ENCODE peak calls at places on chromosomes 7 and 10, in four cellular contexts. One of them, this sample, is unnamed.

GRCh38 chr7:46932656-46933424 is 649.1 kb downstream of the TNS3 start:
- DNase-seq in K562: no peak
- DNase-seq in HepG2: no peak
- DNase-seq in A549: peak
- DNase-seq in this sample: no peak

GRCh38 chr7:2063562-2064360 is 169.0 kb downstream of the MAD1L1 start:
- DNase-seq in HepG2: no peak
- DNase-seq in A549: peak
- DNase-seq in K562: no peak
- DNase-seq in this sample: no peak

GRCh38 chr7:80548790-80549530 is 37.1 kb upstream of the GNAT3 start:
- DNase-seq in K562: no peak
- DNase-seq in A549: no peak
- DNase-seq in HepG2: no peak
- DNase-seq in this sample: no peak

GRCh38 chr10:107901076-107901475 is 736.6 kb upstream of the SORCS1 start:
- DNase-seq in K562: no peak
- DNase-seq in HepG2: no peak
- DNase-seq in A549: no peak
- DNase-seq in this sample: no peak

GRCh38 chr10:62230344-62231138 is 38.1 kb downstream of the RTKN2 start:
- DNase-seq in K562: no peak
- DNase-seq in HepG2: no peak
- DNase-seq in A549: no peak
- DNase-seq in this sample: no peak

GRCh38 chr7:47819054-47819920 is 129.0 kb downstream of the PKD1L1 start:
- DNase-seq in HepG2: peak
- DNase-seq in K562: peak
- DNase-seq in A549: peak
- DNase-seq in this sample: peak

GRCh38 chr10:57657164-57657765 is 610.4 kb downstream of the IPMK start:
- DNase-seq in A549: peak
- DNase-seq in HepG2: peak
- DNase-seq in K562: peak
- DNase-seq in this sample: peak

GRCh38 chr10:51137741-51138529 is 63.6 kb downstream of the PRKG1 start:
- DNase-seq in HepG2: no peak
- DNase-seq in A549: no peak
- DNase-seq in K562: no peak
- DNase-seq in this sample: no peak

GRCh38 chr7:135944753-135945152 is 32.4 kb downstream of the MTPN start:
- DNase-seq in A549: no peak
- DNase-seq in K562: no peak
- DNase-seq in HepG2: no peak
- DNase-seq in this sample: no peak

GRCh38 chr7:15967551-15967950 is 281.1 kb upstream of the MEOX2 start:
- DNase-seq in A549: no peak
- DNase-seq in HepG2: no peak
- DNase-seq in K562: no peak
- DNase-seq in this sample: no peak

GRCh38 chr7:75045881-75046280 is 27.7 kb downstream of the RCC1L start:
- DNase-seq in A549: no peak
- DNase-seq in K562: no peak
- DNase-seq in HepG2: no peak
- DNase-seq in this sample: no peak

GRCh38 chr7:142939226-142939910 is at the start of gene LLCFC1:
- DNase-seq in HepG2: peak
- DNase-seq in K562: peak
- DNase-seq in A549: peak
- DNase-seq in this sample: peak

GRCh38 chr7:73977626-73978618 is 50.1 kb upstream of the ELN start:
- DNase-seq in K562: no peak
- DNase-seq in A549: peak
- DNase-seq in HepG2: peak
- DNase-seq in this sample: no peak

GRCh38 chr10:62548686-62549085 is 174.5 kb downstream of the ZNF365 start:
- DNase-seq in A549: no peak
- DNase-seq in K562: no peak
- DNase-seq in HepG2: no peak
- DNase-seq in this sample: no peak

GRCh38 chr7:105853931-105854419 is 22.4 kb downstream of the ATXN7L1 start:
- DNase-seq in A549: no peak
- DNase-seq in K562: no peak
- DNase-seq in HepG2: no peak
- DNase-seq in this sample: peak

GRCh38 chr10:54137396-54137795 is 663.6 kb downstream of the PCDH15 start:
- DNase-seq in A549: no peak
- DNase-seq in K562: no peak
- DNase-seq in HepG2: no peak
- DNase-seq in this sample: no peak

GRCh38 chr7:124459101-124460052 is 306.2 kb downstream of the GPR37 start:
- DNase-seq in K562: no peak
- DNase-seq in A549: peak
- DNase-seq in HepG2: peak
- DNase-seq in this sample: no peak

GRCh38 chr7:166370-167060 is 25.9 kb upstream of the FAM20C start:
- DNase-seq in HepG2: no peak
- DNase-seq in A549: no peak
- DNase-seq in K562: no peak
- DNase-seq in this sample: no peak

GRCh38 chr10:117166420-117167345 is 28.6 kb upstream of the VAX1 start:
- DNase-seq in A549: no peak
- DNase-seq in K562: no peak
- DNase-seq in HepG2: no peak
- DNase-seq in this sample: no peak

GRCh38 chr7:32336726-32337125 is 153.5 kb downstream of the LSM5 start:
- DNase-seq in K562: no peak
- DNase-seq in A549: peak
- DNase-seq in HepG2: no peak
- DNase-seq in this sample: no peak

GRCh38 chr7:43138710-43139601 is 26.5 kb downstream of the HECW1 start:
- DNase-seq in K562: no peak
- DNase-seq in HepG2: no peak
- DNase-seq in A549: no peak
- DNase-seq in this sample: no peak

GRCh38 chr10:106836923-106837322 is 327.6 kb downstream of the SORCS1 start:
- DNase-seq in K562: no peak
- DNase-seq in A549: no peak
- DNase-seq in HepG2: no peak
- DNase-seq in this sample: no peak

GRCh38 chr7:92246363-92247101 is 758 bp downstream of the ANKIB1 start:
- DNase-seq in A549: peak
- DNase-seq in K562: peak
- DNase-seq in HepG2: no peak
- DNase-seq in this sample: peak

DNA sequence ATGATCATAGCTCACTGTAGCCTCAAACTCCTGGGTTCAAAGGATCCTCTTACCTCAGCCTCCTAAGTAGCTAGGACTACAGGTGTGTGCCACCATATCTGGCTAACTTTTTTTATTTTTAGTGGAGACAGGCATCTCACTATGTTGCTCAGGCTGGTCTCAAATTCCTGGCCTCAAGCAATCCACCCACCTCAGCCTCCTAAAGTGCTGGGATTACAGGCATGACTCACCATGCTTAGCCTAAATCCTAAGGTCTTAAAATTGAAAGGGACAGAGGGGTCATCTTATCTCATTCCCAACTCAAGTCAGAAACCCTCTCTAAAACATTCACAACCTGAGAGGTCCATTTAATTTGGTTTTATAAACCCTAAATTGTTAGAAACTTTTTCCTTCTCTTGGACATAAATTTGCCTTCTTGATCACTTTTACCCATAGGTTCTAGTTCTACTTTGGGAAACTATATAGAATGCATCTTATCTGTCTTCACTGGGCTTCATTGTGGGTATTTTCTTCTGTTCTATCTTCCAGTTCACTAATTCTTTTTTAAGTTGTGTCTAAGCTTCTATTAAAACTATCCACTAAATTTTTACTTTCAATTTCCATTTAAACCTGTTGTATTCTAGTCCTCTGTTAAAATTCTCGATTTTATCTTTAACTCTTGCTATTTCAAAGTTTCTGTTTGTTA is 183.4 kb upstream of the KAT6B start:
- DNase-seq in K562: no peak
- DNase-seq in A549: no peak
- DNase-seq in HepG2: no peak
- DNase-seq in this sample: no peak
- TF ChIP-seq NR3C1 in K562: no peak
- TF ChIP-seq NR3C1 in A549: no peak
- TF ChIP-seq NR3C1 in HepG2: no peak
- TF ChIP-seq NR3C1 in this sample: no peak

GRCh38 chr7:35714862-35715261 is 19.9 kb upstream of the HERPUD2 start:
- DNase-seq in A549: no peak
- DNase-seq in K562: no peak
- DNase-seq in HepG2: no peak
- DNase-seq in this sample: no peak
- TF ChIP-seq NR3C1 in A549: no peak
- TF ChIP-seq NR3C1 in K562: no peak
- TF ChIP-seq NR3C1 in HepG2: no peak
- TF ChIP-seq NR3C1 in this sample: no peak

GRCh38 chr10:79335094-79335469 is 12.2 kb upstream of the PPIF start:
- DNase-seq in A549: no peak
- DNase-seq in K562: no peak
- DNase-seq in HepG2: no peak
- DNase-seq in this sample: no peak
- TF ChIP-seq NR3C1 in A549: no peak
- TF ChIP-seq NR3C1 in K562: no peak
- TF ChIP-seq NR3C1 in HepG2: no peak
- TF ChIP-seq NR3C1 in this sample: no peak

GRCh38 chr7:97001656-97002554 is 3.4 kb upstream of the DLX6 start:
- DNase-seq in K562: no peak
- DNase-seq in A549: no peak
- DNase-seq in HepG2: no peak
- DNase-seq in this sample: peak
- TF ChIP-seq NR3C1 in K562: no peak
- TF ChIP-seq NR3C1 in A549: no peak
- TF ChIP-seq NR3C1 in HepG2: no peak
- TF ChIP-seq NR3C1 in this sample: no peak

GRCh38 chr7:91196058-91196457 is 68.2 kb upstream of the FZD1 start:
- DNase-seq in A549: no peak
- DNase-seq in HepG2: no peak
- DNase-seq in K562: no peak
- DNase-seq in this sample: no peak
- TF ChIP-seq NR3C1 in A549: no peak
- TF ChIP-seq NR3C1 in HepG2: no peak
- TF ChIP-seq NR3C1 in K562: no peak
- TF ChIP-seq NR3C1 in this sample: no peak

DNA sequence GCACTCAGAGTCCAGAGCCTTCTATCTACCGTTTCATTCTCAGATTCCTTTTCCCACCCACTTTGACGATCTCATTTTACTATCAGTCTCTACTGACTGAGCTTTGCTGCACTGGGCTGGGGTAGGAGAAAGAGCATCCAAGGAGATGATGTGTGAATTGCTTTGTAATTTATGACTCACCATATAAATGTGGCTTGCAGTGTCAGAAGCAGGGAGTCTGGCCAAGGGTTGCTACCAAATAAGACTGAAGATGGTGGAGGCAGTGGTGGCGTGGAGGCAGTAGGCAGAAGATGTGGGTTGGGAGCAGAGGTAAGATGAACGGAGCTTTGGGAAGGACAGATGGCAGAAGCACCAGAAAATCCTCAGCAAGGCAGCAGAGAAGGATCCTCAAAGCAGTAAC is 73.3 kb upstream of the AGK start:
- DNase-seq in K562: no peak
- DNase-seq in HepG2: no peak
- DNase-seq in A549: no peak
- DNase-seq in this sample: no peak
- TF ChIP-seq NR3C1 in K562: no peak
- TF ChIP-seq NR3C1 in HepG2: no peak
- TF ChIP-seq NR3C1 in A549: no peak
- TF ChIP-seq NR3C1 in this sample: no peak

This sample was measured in WTC11.